ENCODE peak calls at places on chromosome 22, in nine cellular contexts. X is natural killer cell treated with Interleukin-12 subunit alpha and Interleukin-12 subunit beta and Interleukin-15 and Interleukin-18, amount 100 ng/mL, for 72 hours; N is NB4; U is activated CD8-positive, alpha-beta memory T cell treated with anti-CD3 and anti-CD28 coated beads, Interleukin-2, amount 50 U/mL, for 4 hours; M is activated naive CD8-positive, alpha-beta T cell treated with anti-CD3 and anti-CD28 coated beads for 36 hours; C is HEK293T; R is stimulated activated CD8-positive, alpha-beta memory T cell treated with anti-CD3 and anti-CD28 coated beads, Interleukin-7, amount 100 ng/mL, for 24 hours; Q is astrocyte of the hippocampus; Z is suprapubic skin. S is an unnamed sample.

GRCh38 chr22:45524966-45525365 is 22.3 kb downstream of the FBLN1 start:
- DNase-seq in X (no peak), N (no peak), U (no peak), M (no peak), C (no peak), R (no peak), Q (no peak), Z (no peak), S (no peak)

GRCh38 chr22:49955581-49956417 is 4.8 kb upstream of the PIM3 start:
- DNase-seq in X (peak), N (no peak), U (no peak), M (no peak), C (no peak), R (no peak), Q (no peak), Z (no peak), S (peak)

GRCh38 chr22:41094036-41094435 is 1.6 kb downstream of the EP300 start:
- DNase-seq in X (no peak), N (peak), U (no peak), M (no peak), C (no peak), R (no peak), Q (peak), Z (no peak), S (no peak)

GRCh38 chr22:46066691-46067090 is 83.6 kb upstream of the PPARA start:
- DNase-seq in X (no peak), N (no peak), U (peak), M (no peak), C (no peak), R (no peak), Q (peak), Z (peak), S (no peak)

GRCh38 chr22:27997538-27997937 is 78.5 kb upstream of the PITPNB start:
- DNase-seq in X (no peak), N (peak), U (no peak), M (no peak), C (no peak), R (no peak), Q (peak), Z (no peak), S (no peak)

GRCh38 chr22:49550766-49551362 is 276.8 kb downstream of the BRD1 start:
- DNase-seq in X (peak), N (no peak), U (no peak), M (no peak), C (no peak), R (no peak), Q (no peak), Z (peak), S (no peak)

GRCh38 chr22:20569059-20570058 is 61.9 kb downstream of the MED15 start:
- DNase-seq in X (peak), N (no peak), U (peak), M (peak), C (no peak), R (no peak), Q (peak), Z (no peak), S (no peak)

GRCh38 chr22:30705710-30706651 is 11.3 kb downstream of the OSBP2 start:
- DNase-seq in X (no peak), N (peak), U (no peak), M (peak), C (no peak), R (no peak), Q (peak), Z (no peak), S (no peak)

GRCh38 chr22:42160830-42161696 is 30.5 kb upstream of the CYP2D6 start:
- DNase-seq in X (no peak), N (no peak), U (no peak), M (no peak), C (no peak), R (no peak), Q (no peak), Z (no peak), S (no peak)

GRCh38 chr22:29254283-29254653 is 13.5 kb downstream of the RHBDD3 start:
- DNase-seq in X (no peak), N (no peak), U (no peak), M (no peak), C (peak), R (no peak), Q (no peak), Z (no peak), S (no peak)

GRCh38 chr22:47618180-47618579 is 855.7 kb downstream of the TBC1D22A start:
- DNase-seq in X (no peak), N (no peak), U (no peak), M (no peak), C (no peak), R (no peak), Q (no peak), Z (peak), S (no peak)

GRCh38 chr22:17712441-17712840 is 61.8 kb downstream of the BID start:
- DNase-seq in X (no peak), N (no peak), U (no peak), M (no peak), C (no peak), R (no peak), Q (no peak), Z (no peak), S (no peak)

S was measured in ovary.